ENCODE peak calls at places on chromosome 13, in ten cellular contexts. B, C, R, P, I, S, V, G, Q and K are unnamed samples.

GRCh38 chr13:29745704-29746103 is 104.7 kb downstream of the UBL3 start:
- DNase-seq in Q (no peak), V (no peak), I (no peak), G (no peak), R (no peak), P (no peak), B (no peak), C (no peak), S (no peak), K (no peak)

GRCh38 chr13:73334459-73334858 is 275.7 kb downstream of the KLF5 start:
- DNase-seq in B (no peak), S (no peak), V (no peak), P (no peak), I (no peak), R (peak; percentile 51), G (peak; percentile 93), C (no peak), Q (no peak), K (no peak)

GRCh38 chr13:77925616-77926015 is 7.0 kb upstream of the EDNRB start:
- DNase-seq in R (no peak), V (no peak), P (no peak), G (no peak), Q (no peak), S (no peak), C (no peak), B (no peak), I (no peak), K (no peak)

GRCh38 chr13:95643471-95643813 is 1.1 kb downstream of the DZIP1 start:
- DNase-seq in B (no peak), G (no peak), I (no peak), C (no peak), P (peak; percentile 21), V (no peak), R (peak; percentile 58), S (no peak), Q (no peak), K (no peak)

GRCh38 chr13:24822640-24823039 is 58.7 kb downstream of the RNF17 start:
- DNase-seq in Q (no peak), I (no peak), B (no peak), R (no peak), P (no peak), V (no peak), S (no peak), C (no peak), G (no peak), K (no peak)

GRCh38 chr13:23715762-23716235 is 145.6 kb downstream of the TNFRSF19 start:
- DNase-seq in B (no peak), P (no peak), R (peak; percentile 32), S (peak; percentile 7), Q (no peak), C (no peak), V (no peak), G (no peak), I (no peak), K (no peak)

GRCh38 chr13:34772881-34773280 is 169.2 kb upstream of the NBEA start:
- DNase-seq in C (no peak), I (no peak), P (no peak), B (no peak), R (no peak), V (no peak), G (no peak), Q (no peak), S (no peak), K (no peak)

GRCh38 chr13:31124225-31124624 is 37.5 kb downstream of the HSPH1 start:
- DNase-seq in Q (no peak), P (no peak), I (no peak), V (no peak), B (no peak), R (no peak), G (no peak), C (no peak), S (no peak), K (peak; percentile 66)

GRCh38 chr13:33629610-33630009 is 188.3 kb upstream of the RFC3 start:
- DNase-seq in I (no peak), P (no peak), C (no peak), G (no peak), Q (no peak), V (no peak), B (no peak), R (no peak), S (no peak), K (no peak)

GRCh38 chr13:25872871-25873607 is 178.8 kb downstream of the SHISA2 start:
- DNase-seq in B (no peak), R (no peak), G (no peak), Q (no peak), V (no peak), P (no peak), S (peak; percentile 50), I (peak; percentile 24), C (no peak), K (no peak)

GRCh38 chr13:25733061-25733491 is 318.7 kb downstream of the SHISA2 start:
- DNase-seq in S (no peak), Q (no peak), V (no peak), C (no peak), I (no peak), R (peak; percentile 41), B (no peak), G (peak; percentile 84), P (no peak), K (no peak)

GRCh38 chr13:41402695-41403511 is 54.4 kb upstream of the RGCC start:
- DNase-seq in V (no peak), Q (no peak), G (no peak), C (no peak), P (no peak), I (no peak), S (no peak), R (no peak), B (no peak), K (no peak)

GRCh38 chr13:114112231-114112825 is 20.1 kb downstream of the RASA3 start:
- DNase-seq in R (peak; percentile 44), P (no peak), B (no peak), C (no peak), S (no peak), Q (peak; percentile 44), I (no peak), V (no peak), G (no peak), K (peak; percentile 63)

GRCh38 chr13:93248627-93249047 is 22.0 kb downstream of the GPC6 start:
- DNase-seq in R (peak; percentile 63), Q (peak; percentile 75), S (no peak), P (no peak), I (no peak), V (peak; percentile 96), C (no peak), B (no peak), G (no peak), K (peak; percentile 78)

GRCh38 chr13:99973163-99973785 is 1.7 kb upstream of the ZIC5 start:
- DNase-seq in Q (no peak), V (no peak), G (no peak), B (no peak), S (no peak), P (no peak), I (no peak), R (no peak), C (no peak), K (no peak)

GRCh38 chr13:99585609-99586008 is 84.3 kb downstream of the TM9SF2 start:
- DNase-seq in I (no peak), C (no peak), B (no peak), P (no peak), S (no peak), Q (no peak), G (no peak), V (no peak), R (peak; percentile 28), K (no peak)

GRCh38 chr13:101449971-101450748 is 2.3 kb upstream of the ITGBL1 start:
- DNase-seq in P (no peak), S (no peak), G (peak; percentile 91), C (no peak), R (peak; percentile 89), Q (no peak), I (no peak), B (no peak), V (no peak), K (no peak)

GRCh38 chr13:31538067-31539042 is 201.0 kb upstream of the RXFP2 start:
- DNase-seq in S (no peak), C (peak; percentile 12), P (no peak), Q (no peak), I (no peak), B (no peak), R (peak; percentile 36), V (no peak), G (peak; percentile 7), K (no peak)

GRCh38 chr13:39688699-39689405 is 33.4 kb downstream of the COG6 start:
- DNase-seq in C (no peak), R (peak; percentile 75), I (no peak), Q (no peak), S (peak; percentile 12), G (no peak), P (no peak), B (no peak), V (no peak), K (no peak)

GRCh38 chr13:29946093-29946492 is 95.7 kb upstream of the UBL3 start:
- DNase-seq in C (no peak), I (no peak), B (no peak), S (no peak), V (no peak), G (no peak), R (no peak), Q (peak; percentile 22), P (no peak), K (no peak)

GRCh38 chr13:98567140-98567539 is 9.8 kb downstream of the STK24 start:
- DNase-seq in S (no peak), Q (no peak), V (no peak), B (no peak), R (no peak), G (no peak), P (no peak), I (no peak), C (no peak), K (no peak)

GRCh38 chr13:94329754-94330551 is 149.5 kb downstream of the DCT start:
- DNase-seq in R (peak; percentile 97), I (no peak), Q (peak; percentile 73), S (no peak), V (no peak), P (no peak), B (no peak), G (peak; percentile 63), C (no peak), K (no peak)

GRCh38 chr13:37288057-37288720 is 182.7 kb upstream of the CSNK1A1L start:
- DNase-seq in G (no peak), V (no peak), S (no peak), Q (no peak), R (no peak), B (no peak), C (no peak), I (no peak), P (no peak), K (no peak)

GRCh38 chr13:73303858-73304257 is 245.1 kb downstream of the KLF5 start:
- DNase-seq in V (no peak), G (peak; percentile 93), P (no peak), B (no peak), I (no peak), R (peak; percentile 53), Q (no peak), C (no peak), S (peak; percentile 44), K (no peak)

GRCh38 chr13:78131811-78132210 is 213.2 kb upstream of the EDNRB start:
- DNase-seq in V (no peak), R (peak; percentile 9), G (no peak), B (no peak), P (no peak), Q (no peak), I (no peak), S (no peak), C (no peak), K (no peak)

GRCh38 chr13:112210401-112210800 is 143.5 kb downstream of the SOX1 start:
- DNase-seq in R (no peak), Q (no peak), V (no peak), G (no peak), I (no peak), B (no peak), S (no peak), C (no peak), P (no peak), K (peak; percentile 41)

GRCh38 chr13:98201178-98201577 is 24.1 kb upstream of the RNF113B start:
- DNase-seq in C (no peak), I (no peak), B (no peak), G (no peak), V (no peak), S (no peak), R (no peak), Q (no peak), P (no peak), K (no peak)

GRCh38 chr13:21668665-21669599 is 1.9 kb upstream of the FGF9 start:
- DNase-seq in C (no peak), Q (no peak), P (no peak), S (peak; percentile 77), V (no peak), R (peak; percentile 21), I (no peak), B (no peak), G (no peak), K (peak; percentile 88)